ENCODE peak calls at places on chromosomes 2 and 18, in eight cellular contexts. One of them, this sample, is unnamed.

GRCh38 chr2:67070826-67071225 is 326.3 kb upstream of the ETAA1 start:
- DNase-seq in CD8-positive, alpha-beta memory T cell: no peak
- DNase-seq in lower lobe of right lung: no peak
- DNase-seq in iPS DF 6.9: no peak
- DNase-seq in naive thymus-derived CD4-positive, alpha-beta T cell: no peak
- DNase-seq in sigmoid colon: no peak
- DNase-seq in CD4-positive, CD25-positive, alpha-beta regulatory T cell: no peak
- DNase-seq in right cardiac atrium: no peak
- DNase-seq in this sample: no peak

GRCh38 chr2:53475320-53475719 is 292.3 kb upstream of the CHAC2 start:
- DNase-seq in CD4-positive, CD25-positive, alpha-beta regulatory T cell: no peak
- DNase-seq in sigmoid colon: no peak
- DNase-seq in iPS DF 6.9: no peak
- DNase-seq in right cardiac atrium: no peak
- DNase-seq in lower lobe of right lung: no peak
- DNase-seq in CD8-positive, alpha-beta memory T cell: no peak
- DNase-seq in naive thymus-derived CD4-positive, alpha-beta T cell: no peak
- DNase-seq in this sample: no peak

GRCh38 chr18:21763846-21764646 is 23.5 kb downstream of the MIB1 start:
- DNase-seq in sigmoid colon: no peak
- DNase-seq in lower lobe of right lung: no peak
- DNase-seq in CD8-positive, alpha-beta memory T cell: no peak
- DNase-seq in iPS DF 6.9: no peak
- DNase-seq in right cardiac atrium: no peak
- DNase-seq in CD4-positive, CD25-positive, alpha-beta regulatory T cell: no peak
- DNase-seq in naive thymus-derived CD4-positive, alpha-beta T cell: no peak
- DNase-seq in this sample: no peak

GRCh38 chr2:220296174-220296573 is 668.7 kb downstream of the SLC4A3 start:
- DNase-seq in CD8-positive, alpha-beta memory T cell: no peak
- DNase-seq in lower lobe of right lung: no peak
- DNase-seq in right cardiac atrium: no peak
- DNase-seq in naive thymus-derived CD4-positive, alpha-beta T cell: no peak
- DNase-seq in CD4-positive, CD25-positive, alpha-beta regulatory T cell: no peak
- DNase-seq in sigmoid colon: no peak
- DNase-seq in iPS DF 6.9: no peak
- DNase-seq in this sample: no peak

GRCh38 chr2:38690499-38691420 is 24.8 kb downstream of the GALM start:
- DNase-seq in right cardiac atrium: no peak
- DNase-seq in naive thymus-derived CD4-positive, alpha-beta T cell: no peak
- DNase-seq in sigmoid colon: no peak
- DNase-seq in lower lobe of right lung: no peak
- DNase-seq in iPS DF 6.9: no peak
- DNase-seq in CD4-positive, CD25-positive, alpha-beta regulatory T cell: no peak
- DNase-seq in CD8-positive, alpha-beta memory T cell: no peak
- DNase-seq in this sample: no peak

GRCh38 chr2:30113617-30114293 is 33.1 kb upstream of the YPEL5 start:
- DNase-seq in CD8-positive, alpha-beta memory T cell: no peak
- DNase-seq in lower lobe of right lung: no peak
- DNase-seq in iPS DF 6.9: no peak
- DNase-seq in CD4-positive, CD25-positive, alpha-beta regulatory T cell: no peak
- DNase-seq in sigmoid colon: no peak
- DNase-seq in naive thymus-derived CD4-positive, alpha-beta T cell: no peak
- DNase-seq in right cardiac atrium: no peak
- DNase-seq in this sample: no peak

GRCh38 chr2:74099271-74099670 is 48.4 kb downstream of the BOLA3 start:
- DNase-seq in sigmoid colon: no peak
- DNase-seq in naive thymus-derived CD4-positive, alpha-beta T cell: no peak
- DNase-seq in CD8-positive, alpha-beta memory T cell: no peak
- DNase-seq in iPS DF 6.9: no peak
- DNase-seq in right cardiac atrium: no peak
- DNase-seq in lower lobe of right lung: no peak
- DNase-seq in CD4-positive, CD25-positive, alpha-beta regulatory T cell: no peak
- DNase-seq in this sample: no peak

GRCh38 chr18:41134426-41134825 is 820.6 kb upstream of the PIK3C3 start:
- DNase-seq in naive thymus-derived CD4-positive, alpha-beta T cell: no peak
- DNase-seq in right cardiac atrium: no peak
- DNase-seq in lower lobe of right lung: no peak
- DNase-seq in CD4-positive, CD25-positive, alpha-beta regulatory T cell: no peak
- DNase-seq in sigmoid colon: no peak
- DNase-seq in iPS DF 6.9: no peak
- DNase-seq in CD8-positive, alpha-beta memory T cell: no peak
- DNase-seq in this sample: no peak

GRCh38 chr2:112480540-112481049 is 1.4 kb upstream of the TTL start:
- DNase-seq in CD8-positive, alpha-beta memory T cell: peak; percentile 59
- DNase-seq in CD4-positive, CD25-positive, alpha-beta regulatory T cell: peak; percentile 11
- DNase-seq in sigmoid colon: no peak
- DNase-seq in right cardiac atrium: no peak
- DNase-seq in iPS DF 6.9: no peak
- DNase-seq in naive thymus-derived CD4-positive, alpha-beta T cell: no peak
- DNase-seq in lower lobe of right lung: no peak
- DNase-seq in this sample: no peak

GRCh38 chr2:40242315-40242714 is 209.6 kb downstream of the SLC8A1 start:
- DNase-seq in naive thymus-derived CD4-positive, alpha-beta T cell: no peak
- DNase-seq in CD8-positive, alpha-beta memory T cell: no peak
- DNase-seq in CD4-positive, CD25-positive, alpha-beta regulatory T cell: no peak
- DNase-seq in iPS DF 6.9: no peak
- DNase-seq in sigmoid colon: no peak
- DNase-seq in right cardiac atrium: no peak
- DNase-seq in lower lobe of right lung: no peak
- DNase-seq in this sample: no peak

GRCh38 chr2:238290079-238290478 is 1.7 kb upstream of the PER2 start:
- DNase-seq in iPS DF 6.9: no peak
- DNase-seq in CD8-positive, alpha-beta memory T cell: peak; percentile 79
- DNase-seq in CD4-positive, CD25-positive, alpha-beta regulatory T cell: no peak
- DNase-seq in sigmoid colon: peak; percentile 72
- DNase-seq in naive thymus-derived CD4-positive, alpha-beta T cell: no peak
- DNase-seq in right cardiac atrium: peak; percentile 65
- DNase-seq in lower lobe of right lung: peak; percentile 80
- DNase-seq in this sample: peak; percentile 9

GRCh38 chr2:197211881-197212342 is 98.7 kb downstream of the ANKRD44 start:
- DNase-seq in CD4-positive, CD25-positive, alpha-beta regulatory T cell: no peak
- DNase-seq in sigmoid colon: no peak
- DNase-seq in right cardiac atrium: no peak
- DNase-seq in iPS DF 6.9: no peak
- DNase-seq in CD8-positive, alpha-beta memory T cell: no peak
- DNase-seq in naive thymus-derived CD4-positive, alpha-beta T cell: no peak
- DNase-seq in lower lobe of right lung: no peak
- DNase-seq in this sample: no peak

GRCh38 chr2:61016392-61017002 is 1.0 kb upstream of the PEX13 start:
- DNase-seq in naive thymus-derived CD4-positive, alpha-beta T cell: no peak
- DNase-seq in lower lobe of right lung: peak; percentile 51
- DNase-seq in iPS DF 6.9: no peak
- DNase-seq in CD8-positive, alpha-beta memory T cell: no peak
- DNase-seq in CD4-positive, CD25-positive, alpha-beta regulatory T cell: no peak
- DNase-seq in sigmoid colon: no peak
- DNase-seq in right cardiac atrium: no peak
- DNase-seq in this sample: no peak

GRCh38 chr2:159187095-159187494 is 99.4 kb downstream of the WDSUB1 start:
- DNase-seq in iPS DF 6.9: no peak
- DNase-seq in naive thymus-derived CD4-positive, alpha-beta T cell: no peak
- DNase-seq in CD4-positive, CD25-positive, alpha-beta regulatory T cell: no peak
- DNase-seq in sigmoid colon: no peak
- DNase-seq in CD8-positive, alpha-beta memory T cell: no peak
- DNase-seq in lower lobe of right lung: no peak
- DNase-seq in right cardiac atrium: no peak
- DNase-seq in this sample: no peak
- H3K27ac ChIP-seq in iPS DF 6.9: no peak overlapping the region
- H3K27ac ChIP-seq in naive thymus-derived CD4-positive, alpha-beta T cell: no peak overlapping the region
- H3K27ac ChIP-seq in CD4-positive, CD25-positive, alpha-beta regulatory T cell: no peak overlapping the region
- H3K27ac ChIP-seq in sigmoid colon: no peak overlapping the region
- H3K27ac ChIP-seq in CD8-positive, alpha-beta memory T cell: no peak overlapping the region
- H3K27ac ChIP-seq in lower lobe of right lung: no peak overlapping the region
- H3K27ac ChIP-seq in right cardiac atrium: no peak overlapping the region
- H3K27ac ChIP-seq in this sample: no peak overlapping the region

GRCh38 chr2:207258191-207258991 is 92.6 kb upstream of the KLF7 start:
- DNase-seq in iPS DF 6.9: no peak
- DNase-seq in CD8-positive, alpha-beta memory T cell: no peak
- DNase-seq in sigmoid colon: peak; percentile 95
- DNase-seq in naive thymus-derived CD4-positive, alpha-beta T cell: no peak
- DNase-seq in lower lobe of right lung: peak; percentile 48
- DNase-seq in CD4-positive, CD25-positive, alpha-beta regulatory T cell: no peak
- DNase-seq in right cardiac atrium: peak; percentile 80
- DNase-seq in this sample: no peak
- H3K27ac ChIP-seq in iPS DF 6.9: no peak overlapping the region
- H3K27ac ChIP-seq in CD8-positive, alpha-beta memory T cell: no peak overlapping the region
- H3K27ac ChIP-seq in sigmoid colon: peak overlapping the region; percentile 85
- H3K27ac ChIP-seq in naive thymus-derived CD4-positive, alpha-beta T cell: no peak overlapping the region
- H3K27ac ChIP-seq in lower lobe of right lung: peak overlapping the region; percentile 60
- H3K27ac ChIP-seq in CD4-positive, CD25-positive, alpha-beta regulatory T cell: no peak overlapping the region
- H3K27ac ChIP-seq in right cardiac atrium: peak overlapping the region; percentile 71
- H3K27ac ChIP-seq in this sample: no peak overlapping the region

GRCh38 chr18:78629426-78629825 is 350.2 kb upstream of the SALL3 start:
- DNase-seq in right cardiac atrium: no peak
- DNase-seq in CD8-positive, alpha-beta memory T cell: no peak
- DNase-seq in sigmoid colon: peak; percentile 54
- DNase-seq in lower lobe of right lung: no peak
- DNase-seq in iPS DF 6.9: no peak
- DNase-seq in naive thymus-derived CD4-positive, alpha-beta T cell: no peak
- DNase-seq in CD4-positive, CD25-positive, alpha-beta regulatory T cell: no peak
- DNase-seq in this sample: no peak

GRCh38 chr18:78634061-78634696 is 345.4 kb upstream of the SALL3 start:
- DNase-seq in CD4-positive, CD25-positive, alpha-beta regulatory T cell: no peak
- DNase-seq in right cardiac atrium: no peak
- DNase-seq in iPS DF 6.9: no peak
- DNase-seq in sigmoid colon: no peak
- DNase-seq in lower lobe of right lung: no peak
- DNase-seq in naive thymus-derived CD4-positive, alpha-beta T cell: no peak
- DNase-seq in CD8-positive, alpha-beta memory T cell: no peak
- DNase-seq in this sample: no peak

GRCh38 chr18:78632111-78632541 is 347.5 kb upstream of the SALL3 start:
- DNase-seq in right cardiac atrium: no peak
- DNase-seq in lower lobe of right lung: no peak
- DNase-seq in iPS DF 6.9: no peak
- DNase-seq in sigmoid colon: no peak
- DNase-seq in CD8-positive, alpha-beta memory T cell: no peak
- DNase-seq in naive thymus-derived CD4-positive, alpha-beta T cell: no peak
- DNase-seq in CD4-positive, CD25-positive, alpha-beta regulatory T cell: no peak
- DNase-seq in this sample: no peak

GRCh38 chr18:78630356-78630755 is 349.3 kb upstream of the SALL3 start:
- DNase-seq in iPS DF 6.9: no peak
- DNase-seq in CD8-positive, alpha-beta memory T cell: no peak
- DNase-seq in CD4-positive, CD25-positive, alpha-beta regulatory T cell: no peak
- DNase-seq in naive thymus-derived CD4-positive, alpha-beta T cell: no peak
- DNase-seq in sigmoid colon: peak; percentile 39
- DNase-seq in lower lobe of right lung: no peak
- DNase-seq in right cardiac atrium: no peak
- DNase-seq in this sample: no peak

DNA sequence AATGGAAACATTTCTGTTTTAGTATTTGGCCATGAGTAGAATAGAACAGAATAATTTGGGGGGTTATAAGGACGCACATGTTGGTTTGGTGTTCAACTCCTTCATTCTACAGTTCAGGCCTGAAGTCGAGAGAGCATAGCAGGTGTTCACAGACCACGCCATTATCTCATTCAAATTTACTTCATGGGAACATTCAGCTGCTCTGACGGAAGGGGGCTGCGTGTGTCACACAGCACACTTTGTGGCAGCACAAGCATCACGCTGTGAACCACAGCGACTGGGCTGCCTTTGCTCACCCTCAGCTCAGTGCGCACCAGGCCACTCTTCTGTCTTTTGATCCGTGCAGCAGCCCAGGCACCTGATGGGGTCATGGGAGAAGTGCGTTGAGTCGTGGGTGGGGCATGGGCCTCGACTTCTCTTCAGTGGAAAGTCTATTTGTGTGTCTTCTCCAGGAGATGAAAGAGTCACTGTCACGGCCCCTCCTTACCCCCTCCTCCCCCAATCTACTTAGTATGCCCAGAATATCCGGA is 348.6 kb upstream of the SALL3 start:
- DNase-seq in lower lobe of right lung: no peak
- DNase-seq in CD8-positive, alpha-beta memory T cell: no peak
- DNase-seq in right cardiac atrium: no peak
- DNase-seq in iPS DF 6.9: no peak
- DNase-seq in CD4-positive, CD25-positive, alpha-beta regulatory T cell: no peak
- DNase-seq in naive thymus-derived CD4-positive, alpha-beta T cell: no peak
- DNase-seq in sigmoid colon: no peak
- DNase-seq in this sample: no peak
- H3K27ac ChIP-seq in lower lobe of right lung: no peak overlapping the region
- H3K27ac ChIP-seq in CD8-positive, alpha-beta memory T cell: no peak overlapping the region
- H3K27ac ChIP-seq in right cardiac atrium: no peak overlapping the region
- H3K27ac ChIP-seq in iPS DF 6.9: no peak overlapping the region
- H3K27ac ChIP-seq in CD4-positive, CD25-positive, alpha-beta regulatory T cell: no peak overlapping the region
- H3K27ac ChIP-seq in naive thymus-derived CD4-positive, alpha-beta T cell: no peak overlapping the region
- H3K27ac ChIP-seq in sigmoid colon: no peak overlapping the region
- H3K27ac ChIP-seq in this sample: no peak overlapping the region

GRCh38 chr2:42963452-42964068 is 171.2 kb upstream of the HAAO start:
- DNase-seq in naive thymus-derived CD4-positive, alpha-beta T cell: no peak
- DNase-seq in lower lobe of right lung: no peak
- DNase-seq in sigmoid colon: no peak
- DNase-seq in CD4-positive, CD25-positive, alpha-beta regulatory T cell: no peak
- DNase-seq in right cardiac atrium: no peak
- DNase-seq in iPS DF 6.9: no peak
- DNase-seq in CD8-positive, alpha-beta memory T cell: no peak
- DNase-seq in this sample: no peak

GRCh38 chr2:42965910-42966309 is 173.5 kb upstream of the HAAO start:
- DNase-seq in CD8-positive, alpha-beta memory T cell: no peak
- DNase-seq in right cardiac atrium: no peak
- DNase-seq in lower lobe of right lung: no peak
- DNase-seq in iPS DF 6.9: no peak
- DNase-seq in CD4-positive, CD25-positive, alpha-beta regulatory T cell: no peak
- DNase-seq in naive thymus-derived CD4-positive, alpha-beta T cell: no peak
- DNase-seq in sigmoid colon: no peak
- DNase-seq in this sample: no peak

GRCh38 chr2:42965196-42965595 is 172.8 kb upstream of the HAAO start:
- DNase-seq in naive thymus-derived CD4-positive, alpha-beta T cell: no peak
- DNase-seq in iPS DF 6.9: no peak
- DNase-seq in CD4-positive, CD25-positive, alpha-beta regulatory T cell: no peak
- DNase-seq in sigmoid colon: no peak
- DNase-seq in CD8-positive, alpha-beta memory T cell: no peak
- DNase-seq in lower lobe of right lung: no peak
- DNase-seq in right cardiac atrium: no peak
- DNase-seq in this sample: no peak

GRCh38 chr2:42962521-42962953 is 170.2 kb upstream of the HAAO start:
- DNase-seq in lower lobe of right lung: no peak
- DNase-seq in right cardiac atrium: no peak
- DNase-seq in iPS DF 6.9: no peak
- DNase-seq in naive thymus-derived CD4-positive, alpha-beta T cell: peak; percentile 29
- DNase-seq in CD4-positive, CD25-positive, alpha-beta regulatory T cell: no peak
- DNase-seq in CD8-positive, alpha-beta memory T cell: no peak
- DNase-seq in sigmoid colon: no peak
- DNase-seq in this sample: no peak

DNA sequence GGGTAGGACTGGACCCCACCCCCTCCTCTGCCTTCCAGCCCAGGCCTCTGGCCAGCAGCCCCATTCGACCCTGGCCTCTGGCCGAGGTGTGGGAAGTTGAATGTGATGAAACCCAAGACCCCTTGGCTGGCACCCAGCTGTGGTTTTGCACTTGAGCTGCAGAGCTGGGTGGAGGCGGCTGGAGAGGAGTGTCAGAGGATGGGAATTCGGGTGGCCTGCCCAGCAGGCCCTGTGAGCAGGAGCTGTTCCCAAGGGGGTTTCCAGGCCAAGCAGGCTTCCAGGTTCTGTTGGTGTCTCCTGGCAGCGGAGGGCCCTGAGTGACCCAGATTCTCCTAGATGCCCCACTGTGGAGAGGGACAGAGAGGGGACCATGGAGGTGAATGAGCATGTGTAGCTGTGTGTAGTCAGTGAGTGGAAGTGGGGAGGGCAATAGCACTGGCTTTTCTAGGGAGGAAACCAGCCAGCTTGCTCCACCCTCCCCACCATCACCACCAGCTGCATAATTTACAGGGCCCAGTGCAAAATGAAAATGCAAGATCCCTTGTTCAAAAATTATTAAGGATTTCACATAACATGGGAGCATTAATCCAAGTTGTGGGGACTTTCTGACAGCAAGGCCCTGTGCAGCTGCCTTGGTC is 172.2 kb upstream of the HAAO start:
- DNase-seq in iPS DF 6.9: no peak
- DNase-seq in lower lobe of right lung: peak; percentile 65
- DNase-seq in CD4-positive, CD25-positive, alpha-beta regulatory T cell: no peak
- DNase-seq in sigmoid colon: peak; percentile 84
- DNase-seq in naive thymus-derived CD4-positive, alpha-beta T cell: no peak
- DNase-seq in right cardiac atrium: peak; percentile 92
- DNase-seq in CD8-positive, alpha-beta memory T cell: no peak
- DNase-seq in this sample: no peak
- H3K27ac ChIP-seq in iPS DF 6.9: no peak overlapping the region
- H3K27ac ChIP-seq in lower lobe of right lung: peak overlapping the region; percentile 24
- H3K27ac ChIP-seq in CD4-positive, CD25-positive, alpha-beta regulatory T cell: no peak overlapping the region
- H3K27ac ChIP-seq in sigmoid colon: peak overlapping the region; percentile 48
- H3K27ac ChIP-seq in naive thymus-derived CD4-positive, alpha-beta T cell: no peak overlapping the region
- H3K27ac ChIP-seq in right cardiac atrium: peak overlapping the region; percentile 47
- H3K27ac ChIP-seq in CD8-positive, alpha-beta memory T cell: no peak overlapping the region
- H3K27ac ChIP-seq in this sample: no peak overlapping the region

This sample was measured in CD4-positive, alpha-beta memory T cell.